ENCODE peak calls at places on chromosomes 2 and 18, in eight cellular contexts. Z is H9; L is cardiac muscle cell; X is A549; I is CD4-positive, alpha-beta T cell; W is GM23248; D is WERI-Rb-1; T is aorta. O is an unnamed sample.

GRCh38 chr2:232368311-232368731 is 10.2 kb upstream of the ALPP start:
- DNase-seq in L (no peak), Z (peak; percentile 59), X (peak; percentile 21), D (no peak), I (no peak), T (no peak), W (peak; percentile 78), O (no peak)

GRCh38 chr2:44364604-44365003 is 2.9 kb downstream of the CAMKMT start:
- DNase-seq in X (no peak), T (no peak), W (no peak), L (no peak), Z (no peak), D (no peak), I (no peak), O (no peak)

GRCh38 chr2:113390133-113390849 is 47.2 kb upstream of the ZNG1B start:
- DNase-seq in D (peak; percentile 73), T (no peak), W (peak; percentile 76), I (peak; percentile 30), X (peak; percentile 14), Z (peak; percentile 79), L (peak; percentile 83), O (no peak)

GRCh38 chr2:62184499-62185045 is 11.3 kb upstream of the B3GNT2 start:
- DNase-seq in W (no peak), X (no peak), D (no peak), L (no peak), Z (no peak), T (no peak), I (no peak), O (no peak)

GRCh38 chr2:76713312-76713711 is 808.9 kb downstream of the LRRTM4 start:
- DNase-seq in Z (no peak), L (no peak), T (no peak), I (no peak), D (no peak), X (no peak), W (no peak), O (no peak)

GRCh38 chr18:28398491-28398890 is 221.6 kb upstream of the CDH2 start:
- DNase-seq in Z (no peak), I (no peak), X (no peak), D (no peak), W (no peak), T (no peak), L (no peak), O (no peak)

GRCh38 chr2:75403991-75404428 is 156.7 kb downstream of the EVA1A start:
- DNase-seq in X (peak; percentile 17), Z (peak; percentile 38), I (no peak), L (peak; percentile 73), D (no peak), W (peak; percentile 69), T (no peak), O (no peak)

GRCh38 chr2:24842081-24843050 is 49.1 kb downstream of the CENPO start:
- DNase-seq in T (no peak), Z (no peak), X (no peak), D (no peak), W (no peak), L (no peak), I (no peak), O (no peak)

GRCh38 chr2:207660994-207661393 is 35.8 kb upstream of the METTL21A start:
- DNase-seq in T (no peak), L (no peak), I (no peak), Z (peak; percentile 39), W (no peak), D (no peak), X (no peak), O (no peak)

GRCh38 chr2:149561309-149561926 is 26.2 kb downstream of the MMADHC start:
- DNase-seq in L (peak; percentile 55), Z (no peak), X (no peak), D (no peak), I (no peak), T (no peak), W (peak; percentile 42), O (no peak)

GRCh38 chr2:129794116-129794515 is 185.3 kb upstream of the RAB6C start:
- DNase-seq in L (no peak), T (no peak), I (no peak), X (no peak), Z (no peak), W (no peak), D (no peak), O (no peak)

GRCh38 chr18:63169853-63170252 is 149.7 kb downstream of the BCL2 start:
- DNase-seq in W (peak; percentile 21), D (no peak), Z (no peak), T (no peak), I (no peak), X (no peak), L (no peak), O (no peak)

GRCh38 chr18:48546411-48546810 is 7.6 kb downstream of the CTIF start:
- DNase-seq in L (peak; percentile 78), D (no peak), I (no peak), X (no peak), Z (no peak), T (no peak), W (peak; percentile 71), O (no peak)

GRCh38 chr2:64548795-64549194 is 24.7 kb downstream of the AFTPH start:
- DNase-seq in X (no peak), L (no peak), I (no peak), T (no peak), Z (no peak), W (no peak), D (no peak), O (no peak)

GRCh38 chr18:79422022-79422782 is 26.5 kb downstream of the NFATC1 start:
- DNase-seq in L (peak; percentile 52), W (peak; percentile 90), I (no peak), X (no peak), D (no peak), T (no peak), Z (no peak), O (no peak)

GRCh38 chr2:224442092-224442999 is 40.4 kb upstream of the FAM124B start:
- DNase-seq in W (peak; percentile 68), D (no peak), T (no peak), X (no peak), I (no peak), Z (no peak), L (peak; percentile 48), O (no peak)

GRCh38 chr2:233371608-233372007 is 17.3 kb downstream of the DGKD start:
- DNase-seq in W (no peak), Z (no peak), T (no peak), I (no peak), X (no peak), D (no peak), L (no peak), O (no peak)

GRCh38 chr18:8176554-8176953 is 432.7 kb upstream of the RAB12 start:
- DNase-seq in Z (no peak), T (no peak), I (no peak), W (no peak), X (no peak), L (no peak), D (peak; percentile 19), O (no peak)

GRCh38 chr2:169997140-169997887 is 170.1 kb downstream of the UBR3 start:
- DNase-seq in L (no peak), I (no peak), D (no peak), T (no peak), W (no peak), Z (no peak), X (no peak), O (no peak)
- H3K27ac ChIP-seq in L (no peak overlapping the region), I (no peak overlapping the region), D (no peak overlapping the region), T (no peak overlapping the region), W (no peak overlapping the region), Z (no peak overlapping the region), X (no peak overlapping the region), O (no peak overlapping the region)

GRCh38 chr2:105711394-105711793 is 33.3 kb upstream of the NCK2 start:
- DNase-seq in X (no peak), I (no peak), Z (no peak), L (no peak), W (no peak), D (no peak), T (no peak), O (no peak)

GRCh38 chr2:105712981-105713596 is 31.6 kb upstream of the NCK2 start:
- DNase-seq in D (no peak), Z (no peak), W (peak; percentile 83), X (no peak), L (peak; percentile 64), I (no peak), T (no peak), O (no peak)

GRCh38 chr2:105714141-105714540 is 30.6 kb upstream of the NCK2 start:
- DNase-seq in Z (no peak), X (no peak), L (no peak), D (no peak), W (no peak), I (no peak), T (no peak), O (no peak)

GRCh38 chr2:105712166-105712915 is 32.4 kb upstream of the NCK2 start:
- DNase-seq in I (no peak), X (no peak), T (no peak), Z (no peak), D (peak; percentile 9), L (peak; percentile 65), W (peak; percentile 15), O (no peak)

GRCh38 chr2:105708697-105709096 is 36.0 kb upstream of the NCK2 start:
- DNase-seq in X (no peak), W (no peak), L (no peak), Z (no peak), D (no peak), I (no peak), T (no peak), O (no peak)
- H3K27ac ChIP-seq in X (no peak overlapping the region), W (no peak overlapping the region), L (no peak overlapping the region), Z (no peak overlapping the region), D (no peak overlapping the region), I (no peak overlapping the region), T (no peak overlapping the region), O (no peak overlapping the region)

GRCh38 chr2:123971564-123972318 is 53.3 kb upstream of the CNTNAP5 start:
- DNase-seq in X (no peak), T (no peak), Z (no peak), D (no peak), I (no peak), L (no peak), W (no peak), O (no peak)

GRCh38 chr2:123976249-123976648 is 48.8 kb upstream of the CNTNAP5 start:
- DNase-seq in L (no peak), T (no peak), W (no peak), I (no peak), X (no peak), D (no peak), Z (no peak), O (no peak)
- H3K27ac ChIP-seq in L (no peak overlapping the region), T (no peak overlapping the region), W (no peak overlapping the region), I (no peak overlapping the region), X (no peak overlapping the region), D (no peak overlapping the region), Z (no peak overlapping the region), O (no peak overlapping the region)

GRCh38 chr2:174595415-174595814 is 2.2 kb downstream of the WIPF1 start:
- DNase-seq in X (no peak), I (no peak), W (no peak), D (no peak), Z (no peak), L (no peak), T (no peak), O (no peak)

GRCh38 chr2:174599310-174599941 is 1.8 kb upstream of the WIPF1 start:
- DNase-seq in L (no peak), D (no peak), X (no peak), I (no peak), Z (no peak), W (no peak), T (no peak), O (no peak)

GRCh38 chr2:174597347-174598047 is at the start of gene WIPF1:
- DNase-seq in X (no peak), I (peak; percentile 48), Z (no peak), L (peak; percentile 82), D (no peak), T (no peak), W (peak; percentile 70), O (no peak)

GRCh38 chr2:174595904-174596397 is 1.7 kb downstream of the WIPF1 start:
- DNase-seq in W (peak; percentile 24), L (no peak), X (no peak), D (no peak), T (no peak), I (no peak), Z (no peak), O (no peak)

GRCh38 chr2:174596994-174597346 is 634 bp downstream of the WIPF1 start:
- DNase-seq in L (no peak), X (no peak), D (no peak), T (no peak), Z (no peak), W (no peak), I (no peak), O (no peak)
- H3K27ac ChIP-seq in L (no peak overlapping the region), X (no peak overlapping the region), D (no peak overlapping the region), T (no peak overlapping the region), Z (no peak overlapping the region), W (peak overlapping the region; percentile 78), I (peak overlapping the region; percentile 91), O (peak overlapping the region; percentile 60)